ENCODE peak calls at places on chromosomes 4 and X, in four cellular contexts. D is frontal cortex; V is choroid plexus epithelial cell; H is stimulated activated CD4-positive, alpha-beta T cell treated with anti-CD3 and anti-CD28 coated beads, Interleukin-2, amount 100 ng/mL, for 24 hours. S is an unnamed sample.

GRCh38 chrX:152212969-152213368 is 74.6 kb upstream of the MAGEA10 start:
- DNase-seq in D (no peak), V (no peak), H (no peak), S (no peak)

GRCh38 chr4:159158989-159159388 is 56.1 kb downstream of the RAPGEF2 start:
- DNase-seq in V (no peak), H (no peak), D (no peak), S (no peak)

GRCh38 chr4:110196871-110197420 is 1.5 kb downstream of the ELOVL6 start:
- DNase-seq in H (peak), V (peak), D (peak), S (no peak)

GRCh38 chrX:15903186-15903681 is 48.6 kb upstream of the AP1S2 start:
- DNase-seq in H (no peak), D (no peak), V (no peak), S (no peak)

GRCh38 chrX:45479835-45480422 is 279.3 kb upstream of the DIPK2B start:
- DNase-seq in H (no peak), D (no peak), V (peak), S (no peak)

GRCh38 chr4:128524311-128524710 is 236.7 kb upstream of the PGRMC2 start:
- DNase-seq in V (peak), D (no peak), H (no peak), S (no peak)

GRCh38 chr4:2936773-2937145 is 26.4 kb downstream of the NOP14 start:
- DNase-seq in H (peak), D (no peak), V (peak), S (no peak)

GRCh38 chrX:153901753-153902140 is 2.7 kb upstream of the AVPR2 start:
- DNase-seq in H (no peak), V (no peak), D (no peak), S (no peak)

GRCh38 chr4:189785257-189785656 is 155.4 kb upstream of the FRG1 start:
- DNase-seq in H (no peak), V (no peak), D (no peak), S (no peak)

GRCh38 chr4:138868562-138868961 is 147.0 kb upstream of the NOCT start:
- DNase-seq in H (no peak), V (peak), D (no peak), S (no peak)

GRCh38 chr4:155007660-155008176 is 200.7 kb upstream of the NPY2R start:
- DNase-seq in V (peak), H (no peak), D (no peak), S (no peak)

GRCh38 chr4:128427832-128428366 is 140.3 kb upstream of the PGRMC2 start:
- DNase-seq in D (no peak), V (peak), H (no peak), S (no peak)

GRCh38 chr4:95545526-95545925 is 3.2 kb downstream of the UNC5C start:
- DNase-seq in V (no peak), H (no peak), D (no peak), S (no peak)

GRCh38 chrX:24113161-24113560 is 36.4 kb upstream of the ZFX start:
- DNase-seq in V (peak), H (no peak), D (no peak), S (no peak)

GRCh38 chr4:157792716-157793115 is 380.1 kb downstream of the GASK1B start:
- DNase-seq in D (no peak), H (no peak), V (peak), S (no peak)

GRCh38 chr4:185787926-185788679 is 23.9 kb downstream of the SORBS2 start:
- DNase-seq in V (no peak), H (no peak), D (no peak), S (no peak)

GRCh38 chr4:124090007-124090406 is 622.5 kb downstream of the ANKRD50 start:
- DNase-seq in V (no peak), D (no peak), H (no peak), S (no peak)

GRCh38 chr4:145619639-145619996 is 433 bp downstream of the MMAA start:
- DNase-seq in V (peak), D (peak), H (peak), S (no peak)

GRCh38 chr4:108336076-108336475 is 167.3 kb upstream of the LEF1 start:
- DNase-seq in D (no peak), V (peak), H (no peak), S (no peak)

GRCh38 chr4:112938461-112939058 is 110.9 kb upstream of the ANK2 start:
- DNase-seq in H (no peak), D (peak), V (peak), S (no peak)

GRCh38 chrX:39948564-39948963 is 149.2 kb downstream of the BCOR start:
- DNase-seq in D (no peak), V (no peak), H (no peak), S (no peak)

GRCh38 chrX:29478336-29479069 is 736.9 kb upstream of the MAGEB2 start:
- DNase-seq in V (peak), D (no peak), H (no peak), S (no peak)

GRCh38 chr4:186058980-186059316 is 10.0 kb upstream of the TLR3 start:
- DNase-seq in H (no peak), V (no peak), D (no peak), S (no peak)

GRCh38 chr4:109276482-109277095 is 25.9 kb downstream of the COL25A1 start:
- DNase-seq in H (no peak), D (no peak), V (no peak), S (no peak)

S was measured in D721Med.